ENCODE peak calls at places on chromosomes 16 and 17, in ten cellular contexts. H, A, T, O, K, U, Q, I, G and Y are unnamed samples.

GRCh38 chr17:13374203-13375143 is 227.3 kb downstream of the HS3ST3A1 start:
- DNase-seq in U (no peak), I (no peak), O (no peak), K (no peak), H (no peak), T (no peak), Q (no peak), G (no peak), A (no peak), Y (no peak)

GRCh38 chr16:75789237-75789636 is 62.9 kb upstream of the CPHXL start:
- DNase-seq in U (no peak), A (peak; percentile 61), O (no peak), G (no peak), H (peak; percentile 52), Q (no peak), I (peak; percentile 18), K (no peak), T (peak; percentile 25), Y (peak; percentile 1)

GRCh38 chr17:55726440-55726839 is 3.8 kb upstream of the TMEM100 start:
- DNase-seq in Q (no peak), G (no peak), H (peak; percentile 97), O (no peak), I (peak; percentile 30), A (peak; percentile 77), K (peak; percentile 49), T (peak; percentile 77), U (no peak), Y (peak; percentile 52)

GRCh38 chr17:67574658-67575293 is 143.0 kb upstream of the NOL11 start:
- DNase-seq in U (no peak), I (no peak), G (no peak), O (no peak), K (no peak), A (no peak), H (no peak), T (no peak), Q (no peak), Y (no peak)

GRCh38 chr16:88017006-88017405 is 65.8 kb downstream of the BANP start:
- DNase-seq in G (no peak), O (no peak), H (no peak), U (no peak), Q (no peak), A (no peak), I (peak; percentile 23), K (no peak), T (no peak), Y (no peak)

GRCh38 chr17:80940171-80941123 is 51.2 kb upstream of the CHMP6 start:
- DNase-seq in O (no peak), T (peak; percentile 30), H (no peak), A (no peak), G (no peak), U (no peak), Q (no peak), K (no peak), I (no peak), Y (no peak)

GRCh38 chr16:84156342-84156784 is 11.3 kb downstream of the DNAAF1 start:
- DNase-seq in G (no peak), Q (no peak), A (peak; percentile 83), H (peak; percentile 37), T (no peak), K (no peak), O (no peak), U (no peak), I (no peak), Y (peak; percentile 45)

GRCh38 chr17:56595831-56596740 is 2.6 kb downstream of the NOG start:
- DNase-seq in H (peak; percentile 32), I (no peak), G (no peak), Q (peak; percentile 50), U (no peak), O (no peak), T (no peak), K (no peak), A (peak; percentile 48), Y (no peak)

GRCh38 chr17:31559647-31560501 is 168.4 kb downstream of the RAB11FIP4 start:
- DNase-seq in I (no peak), G (no peak), K (no peak), H (peak; percentile 47), O (no peak), U (no peak), A (peak; percentile 39), Q (no peak), T (no peak), Y (no peak)

GRCh38 chr16:2975161-2975795 is 5.0 kb downstream of the PKMYT1 start:
- DNase-seq in H (no peak), K (no peak), A (no peak), Q (no peak), O (no peak), I (no peak), T (no peak), G (no peak), U (no peak), Y (no peak)

GRCh38 chr17:78723001-78723796 is 58.9 kb downstream of the CYTH1 start:
- DNase-seq in O (no peak), T (peak; percentile 81), I (no peak), A (no peak), U (no peak), K (no peak), H (peak; percentile 35), Q (no peak), G (no peak), Y (no peak)

GRCh38 chr17:78678220-78678554 is 101.0 kb upstream of the DNAH17 start:
- DNase-seq in G (no peak), U (no peak), Q (no peak), O (no peak), T (no peak), K (no peak), H (no peak), A (no peak), I (no peak), Y (no peak)

GRCh38 chr17:73625975-73626706 is 18.1 kb downstream of the SDK2 start:
- DNase-seq in A (peak; percentile 33), T (no peak), O (no peak), G (no peak), Q (no peak), I (peak; percentile 72), U (no peak), K (no peak), H (no peak), Y (no peak)

GRCh38 chr16:56999409-57000270 is 10.3 kb downstream of the NLRC5 start:
- DNase-seq in A (peak; percentile 31), U (no peak), Q (peak; percentile 69), I (no peak), K (no peak), O (no peak), G (peak; percentile 30), H (no peak), T (no peak), Y (no peak)

GRCh38 chr17:50905460-50905803 is 39.3 kb upstream of the TOB1 start:
- DNase-seq in A (no peak), K (no peak), H (no peak), T (peak; percentile 79), I (no peak), O (no peak), U (no peak), Q (no peak), G (no peak), Y (no peak)

GRCh38 chr17:69466905-69467630 is 52.6 kb downstream of the MAP2K6 start:
- DNase-seq in H (no peak), U (no peak), K (peak; percentile 57), I (no peak), G (no peak), O (no peak), T (no peak), Q (no peak), A (peak; percentile 91), Y (peak; percentile 65)

GRCh38 chr16:88804552-88805339 is 1.2 kb downstream of the CDT1 start:
- DNase-seq in K (no peak), T (peak; percentile 19), H (no peak), A (peak; percentile 52), I (no peak), U (no peak), Q (peak; percentile 56), G (no peak), O (no peak), Y (no peak)

GRCh38 chr17:17186051-17186450 is 20.1 kb downstream of the PLD6 start:
- DNase-seq in T (no peak), H (no peak), Q (peak; percentile 70), I (peak; percentile 65), K (no peak), G (no peak), O (no peak), A (no peak), U (no peak), Y (no peak)

GRCh38 chr17:72363336-72363620 is 242.5 kb downstream of the SOX9 start:
- DNase-seq in U (no peak), H (peak; percentile 55), I (no peak), O (no peak), A (no peak), G (no peak), T (no peak), Q (no peak), K (no peak), Y (no peak)

GRCh38 chr16:66903544-66904427 is 14.9 kb downstream of the CDH16 start:
- DNase-seq in T (no peak), O (no peak), A (no peak), U (no peak), Q (no peak), G (no peak), I (no peak), K (no peak), H (no peak), Y (no peak)